ENCODE peak calls at places on chromosome 5, in seven cellular contexts. W is SK-N-SH, F is K562, K is HCT116, D is H1, H is HepG2, A is GM12878. X is an unnamed sample.

GRCh38 chr5:10635257-10635860 is 71.5 kb downstream of the ANKRD33B start:
- DNase-seq in D (no peak), A (peak; percentile 94), W (no peak), F (no peak), H (no peak), K (peak; percentile 10), X (no peak)

GRCh38 chr5:118007262-118007661 is 981.1 kb downstream of the DTWD2 start:
- DNase-seq in H (no peak), K (no peak), F (no peak), W (no peak), D (no peak), A (no peak), X (peak; percentile 50)

GRCh38 chr5:112210430-112211005 is 208.6 kb downstream of the EPB41L4A start:
- DNase-seq in F (peak; percentile 20), K (peak; percentile 16), W (peak; percentile 52), A (no peak), H (peak; percentile 37), D (no peak), X (no peak)

GRCh38 chr5:147869112-147869511 is 9.4 kb upstream of the SCGB3A2 start:
- DNase-seq in W (no peak), F (no peak), A (no peak), H (no peak), D (peak; percentile 43), K (no peak), X (no peak)

GRCh38 chr5:75322066-75322465 is 15.0 kb upstream of the HMGCR start:
- DNase-seq in F (no peak), A (no peak), D (peak; percentile 25), H (no peak), W (no peak), K (no peak), X (no peak)

GRCh38 chr5:38433160-38433861 is 123.1 kb downstream of the LIFR start:
- DNase-seq in W (no peak), H (no peak), D (no peak), A (no peak), F (no peak), K (no peak), X (no peak)

GRCh38 chr5:173671121-173671949 is 54.9 kb upstream of the BOD1 start:
- DNase-seq in W (no peak), H (peak; percentile 60), A (no peak), K (no peak), F (no peak), D (no peak), X (no peak)

GRCh38 chr5:95238560-95239325 is 46.2 kb downstream of the MCTP1 start:
- DNase-seq in A (no peak), D (no peak), W (no peak), F (no peak), H (no peak), K (no peak), X (peak; percentile 51)

GRCh38 chr5:135058326-135058725 is 24.3 kb upstream of the PITX1 start:
- DNase-seq in D (no peak), H (no peak), W (no peak), F (no peak), A (no peak), K (no peak), X (no peak)

GRCh38 chr5:73823508-73823925 is 197.5 kb downstream of the ARHGEF28 start:
- DNase-seq in A (no peak), K (no peak), D (no peak), W (no peak), H (peak; percentile 96), F (no peak), X (no peak)

GRCh38 chr5:7991125-7991821 is 122.3 kb downstream of the MTRR start:
- DNase-seq in K (no peak), H (no peak), A (no peak), F (peak; percentile 62), D (no peak), W (peak; percentile 6), X (peak; percentile 11)

GRCh38 chr5:89342106-89342876 is 459.3 kb upstream of the MEF2C start:
- DNase-seq in D (no peak), A (peak; percentile 82), H (no peak), W (no peak), F (no peak), K (no peak), X (no peak)

GRCh38 chr5:73957397-73958001 is 331.5 kb downstream of the ARHGEF28 start:
- DNase-seq in W (no peak), H (no peak), A (no peak), D (no peak), K (no peak), F (no peak), X (no peak)

GRCh38 chr5:68287976-68288755 is 72.6 kb downstream of the PIK3R1 start:
- DNase-seq in H (peak; percentile 88), K (no peak), F (peak; percentile 12), A (peak; percentile 77), D (no peak), W (peak; percentile 83), X (peak; percentile 89)

GRCh38 chr5:135578305-135578684 is 496 bp downstream of the CXCL14 start:
- DNase-seq in W (no peak), F (no peak), K (no peak), A (no peak), D (no peak), H (no peak), X (no peak)

GRCh38 chr5:43066231-43066798 is 26.2 kb upstream of the ANXA2R start:
- DNase-seq in D (no peak), K (peak; percentile 42), A (peak; percentile 30), W (peak; percentile 75), F (peak; percentile 61), H (peak; percentile 55), X (peak; percentile 73)

GRCh38 chr5:137192293-137192743 is 306.8 kb downstream of the SPOCK1 start:
- DNase-seq in A (no peak), F (no peak), W (no peak), D (no peak), K (no peak), H (no peak), X (no peak)

GRCh38 chr5:141707535-141707934 is 25.5 kb upstream of the ARAP3 start:
- DNase-seq in D (no peak), H (no peak), W (no peak), F (no peak), K (no peak), A (no peak), X (no peak)

GRCh38 chr5:71924325-71924724 is 182.9 kb upstream of the MAP1B start:
- DNase-seq in H (no peak), F (no peak), D (no peak), W (no peak), K (no peak), A (no peak), X (no peak)

GRCh38 chr5:82793808-82794419 is 283.3 kb downstream of the TMEM167A start:
- DNase-seq in F (peak; percentile 39), H (peak; percentile 21), A (no peak), W (peak; percentile 27), D (peak; percentile 9), K (peak; percentile 26), X (peak; percentile 63)

GRCh38 chr5:15383469-15383868 is 116.5 kb upstream of the FBXL7 start:
- DNase-seq in D (no peak), K (no peak), A (no peak), H (peak; percentile 3), W (peak; percentile 61), F (no peak), X (no peak)

GRCh38 chr5:179134511-179134910 is 74.3 kb downstream of the ZNF354C start:
- DNase-seq in W (no peak), H (no peak), K (no peak), D (no peak), F (no peak), A (no peak), X (no peak)
- TF ChIP-seq JUND in W (no peak), H (no peak), K (no peak), D (no peak), F (no peak), A (no peak), X (no peak)

DNA sequence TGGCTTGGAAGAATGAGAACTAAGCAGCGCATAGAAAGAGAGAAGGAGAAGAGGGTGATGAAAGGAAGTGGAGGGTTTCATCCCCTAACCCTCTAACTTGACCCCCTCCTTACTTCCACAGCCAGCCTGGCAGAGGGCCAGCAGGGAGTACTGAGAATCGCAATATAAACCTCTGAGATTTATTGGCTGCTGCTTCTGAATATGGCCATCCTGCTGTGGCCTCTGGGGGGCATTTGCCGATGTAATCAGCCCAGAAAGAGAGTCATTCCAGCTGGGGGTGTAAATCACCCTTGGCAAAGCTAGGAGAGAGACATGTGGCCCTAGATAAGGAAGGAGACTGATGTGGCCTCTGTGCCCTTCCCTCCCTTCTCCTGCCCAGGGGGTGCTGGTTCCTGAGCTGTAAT is 960 bp upstream of the GFRA3 start:
- DNase-seq in F (peak; percentile 26), A (no peak), D (no peak), W (peak; percentile 89), H (peak; percentile 7), K (no peak), X (no peak)
- TF ChIP-seq JUND in F (no peak), A (no peak), D (no peak), W (no peak), H (no peak), K (no peak), X (no peak)

DNA sequence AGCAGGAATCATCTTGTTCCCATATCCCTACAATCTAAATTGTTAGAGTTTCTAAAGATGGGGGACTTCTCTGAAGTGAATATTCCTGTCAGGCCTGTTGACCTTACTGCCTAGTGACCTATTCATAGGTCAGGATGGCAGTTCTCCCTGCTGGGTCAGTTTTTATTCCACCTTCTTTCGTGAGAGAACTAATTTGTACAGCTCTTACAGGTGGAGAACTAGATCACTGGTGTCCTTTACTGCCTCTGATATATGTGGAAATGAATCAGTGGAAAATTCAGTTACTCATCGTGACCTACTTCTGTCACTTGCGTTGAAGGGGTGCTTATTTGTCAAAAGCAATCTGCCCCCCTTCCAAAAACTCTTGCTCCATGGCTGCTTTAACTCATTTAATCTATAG is 164.9 kb downstream of the CD180 start:
- DNase-seq in D (no peak), K (no peak), F (no peak), H (no peak), W (no peak), A (no peak), X (no peak)
- TF ChIP-seq JUND in D (no peak), K (no peak), F (no peak), H (no peak), W (no peak), A (no peak), X (no peak)

DNA sequence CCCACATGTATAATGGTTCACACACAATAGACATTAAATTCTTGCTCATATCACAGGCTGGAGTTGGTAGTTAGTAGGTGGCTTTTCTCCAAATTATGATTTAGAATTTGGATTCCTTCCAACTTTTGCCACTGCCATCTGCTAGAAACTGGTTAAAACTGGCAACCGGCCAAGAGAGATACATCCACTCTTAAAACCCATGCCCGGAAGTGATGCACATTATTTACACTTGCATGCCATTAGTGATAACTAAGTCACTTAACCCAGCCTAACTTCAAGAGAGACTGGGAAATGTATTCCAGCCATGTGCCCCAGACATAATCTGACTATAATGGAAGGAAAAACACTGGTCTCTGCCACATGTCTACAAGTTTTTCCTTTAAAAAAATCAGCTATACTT is 395.7 kb upstream of the SEMA6A start:
- DNase-seq in W (peak; percentile 58), H (no peak), D (no peak), K (no peak), F (no peak), A (no peak), X (no peak)
- TF ChIP-seq JUND in W (no peak), H (no peak), D (no peak), K (no peak), F (no peak), A (no peak), X (no peak)